ENCODE peak calls at places on chromosomes 7 and 10, in five cellular contexts. N is PC-3, C is colonic mucosa, Y is AG09309, M is HFF-Myc. X is an unnamed sample.

GRCh38 chr7:10973942-10974716 is 457 bp downstream of the PHF14 start:
- DNase-seq in N (peak), C (peak), Y (no peak), M (peak), X (peak)

GRCh38 chr7:44087914-44088838 is 5.8 kb upstream of the POLM start:
- DNase-seq in N (peak), C (peak), Y (peak), M (peak), X (no peak)

GRCh38 chr7:157575777-157576176 is 239.0 kb downstream of the DNAJB6 start:
- DNase-seq in N (no peak), C (no peak), Y (no peak), M (no peak), X (no peak)

GRCh38 chr10:79275431-79275851 is 71.8 kb upstream of the PPIF start:
- DNase-seq in N (no peak), C (no peak), Y (no peak), M (no peak), X (no peak)

GRCh38 chr10:31770307-31770902 is 158.2 kb downstream of the ARHGAP12 start:
- DNase-seq in N (peak), C (peak), Y (no peak), M (no peak), X (no peak)

GRCh38 chr10:71239131-71239915 is 27.0 kb downstream of the UNC5B start:
- DNase-seq in N (no peak), C (no peak), Y (no peak), M (no peak), X (no peak)

GRCh38 chr7:97064972-97065587 is 40.4 kb upstream of the DLX5 start:
- DNase-seq in N (peak), C (no peak), Y (peak), M (peak), X (peak)

GRCh38 chr7:66206116-66206908 is 1.2 kb downstream of the TPST1 start:
- DNase-seq in N (no peak), C (no peak), Y (no peak), M (no peak), X (no peak)

GRCh38 chr7:95718556-95719410 is 53.6 kb upstream of the DYNC1I1 start:
- DNase-seq in N (peak), C (no peak), Y (peak), M (no peak), X (no peak)
- TF ChIP-seq CTCF in N (peak), C (no peak), Y (peak), M (no peak), X (peak)

GRCh38 chr10:63766766-63767505 is 245.7 kb downstream of the REEP3 start:
- DNase-seq in N (no peak), C (no peak), Y (no peak), M (no peak), X (no peak)

GRCh38 chr10:63769367-63769766 is 248.2 kb downstream of the REEP3 start:
- DNase-seq in N (no peak), C (no peak), Y (no peak), M (no peak), X (no peak)

GRCh38 chr10:63770523-63770922 is 249.3 kb downstream of the REEP3 start:
- DNase-seq in N (no peak), C (no peak), Y (no peak), M (no peak), X (no peak)

GRCh38 chr10:63765126-63765525 is 243.9 kb downstream of the REEP3 start:
- DNase-seq in N (peak), C (no peak), Y (no peak), M (no peak), X (no peak)

DNA sequence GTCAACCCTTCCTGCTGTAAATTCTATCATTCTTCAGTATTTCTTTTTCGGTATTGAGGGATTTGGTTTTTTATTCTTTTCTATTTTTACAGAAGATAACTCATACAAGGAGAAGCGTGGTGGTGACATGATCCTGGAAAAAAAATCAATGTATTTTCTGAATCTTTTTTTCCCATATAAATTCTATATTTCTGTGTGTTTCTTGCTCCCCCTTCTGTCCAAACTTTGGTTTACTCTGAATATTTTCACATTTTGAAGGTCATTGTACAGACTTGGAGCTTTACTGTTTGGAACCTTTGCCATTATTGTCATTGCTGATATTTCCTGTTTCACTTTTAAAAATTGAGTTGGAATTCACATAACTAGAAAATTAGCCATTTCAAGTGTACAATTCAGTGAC is 246.3 kb downstream of the REEP3 start:
- DNase-seq in N (peak), C (no peak), Y (no peak), M (no peak), X (no peak)
- TF ChIP-seq CTCF in N (peak), C (peak), Y (peak), M (no peak), X (peak)

DNA sequence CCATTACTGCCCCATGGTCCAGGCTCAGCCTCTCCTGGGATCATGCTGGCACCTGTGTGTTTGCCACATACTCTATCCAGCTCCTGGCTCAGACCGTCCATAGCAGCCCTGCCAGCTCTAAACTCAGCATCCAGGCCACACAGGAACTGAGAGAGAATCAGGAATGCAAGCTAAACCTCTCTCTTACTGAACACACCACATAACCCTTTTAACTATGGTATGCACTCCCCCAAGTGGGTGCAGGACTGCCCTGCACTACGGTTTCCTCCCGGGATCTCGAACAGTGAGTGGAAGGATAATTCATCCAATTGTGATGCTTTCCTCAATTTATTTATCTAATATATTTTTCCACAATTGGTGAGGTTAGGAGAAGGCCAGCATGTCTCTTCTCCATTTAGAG is 17.1 kb upstream of the ZNF800 start:
- DNase-seq in N (no peak), C (no peak), Y (no peak), M (no peak), X (no peak)
- TF ChIP-seq CTCF in N (no peak), C (no peak), Y (peak), M (no peak), X (no peak)

DNA sequence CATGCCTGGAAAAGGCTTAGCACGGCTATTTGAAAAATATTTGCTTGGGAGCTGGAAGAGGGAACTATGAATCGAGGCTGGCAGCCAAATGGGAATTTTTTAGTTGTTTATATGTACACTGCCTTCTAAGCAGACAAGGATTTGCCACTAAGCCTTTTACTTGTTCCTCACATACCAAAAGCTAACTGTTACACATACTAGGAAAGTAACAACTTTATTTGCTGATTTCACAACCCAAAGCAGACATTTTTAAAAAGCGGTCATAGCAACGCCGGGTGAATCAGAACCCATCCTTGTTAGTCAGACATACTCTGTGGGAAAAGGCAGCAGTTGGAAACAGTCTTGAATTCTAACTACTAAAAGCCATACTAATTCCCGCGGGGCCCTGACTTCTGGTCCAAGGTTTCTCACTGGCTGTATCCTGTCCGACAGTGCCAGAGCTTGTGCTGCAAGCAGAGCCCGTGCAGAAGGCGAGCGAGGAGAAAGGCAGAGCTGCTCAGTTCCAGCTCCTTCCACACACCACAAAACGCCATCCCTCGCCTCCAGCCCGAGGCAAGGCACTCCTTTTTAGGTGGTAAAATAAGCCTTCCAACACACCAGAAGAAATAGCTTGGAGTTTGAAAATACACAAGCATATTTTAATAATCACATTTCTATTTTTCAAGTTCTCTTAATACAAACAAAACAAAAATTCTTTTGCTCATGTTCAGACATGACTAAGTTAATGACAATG is 89.2 kb downstream of the RNF216 start:
- DNase-seq in N (peak), C (peak), Y (peak), M (peak), X (no peak)
- TF ChIP-seq CTCF in N (no peak), C (no peak), Y (no peak), M (no peak), X (no peak)

GRCh38 chr7:64183126-64183742 is 23.8 kb upstream of the ZNF735 start:
- DNase-seq in N (no peak), C (no peak), Y (no peak), M (no peak), X (no peak)
- TF ChIP-seq CTCF in N (peak), C (peak), Y (peak), M (peak), X (no peak)

GRCh38 chr10:88152720-88153119 is 289.3 kb downstream of the PTEN start:
- DNase-seq in N (no peak), C (no peak), Y (peak), M (peak), X (no peak)
- TF ChIP-seq CTCF in N (no peak), C (no peak), Y (no peak), M (no peak), X (no peak)

DNA sequence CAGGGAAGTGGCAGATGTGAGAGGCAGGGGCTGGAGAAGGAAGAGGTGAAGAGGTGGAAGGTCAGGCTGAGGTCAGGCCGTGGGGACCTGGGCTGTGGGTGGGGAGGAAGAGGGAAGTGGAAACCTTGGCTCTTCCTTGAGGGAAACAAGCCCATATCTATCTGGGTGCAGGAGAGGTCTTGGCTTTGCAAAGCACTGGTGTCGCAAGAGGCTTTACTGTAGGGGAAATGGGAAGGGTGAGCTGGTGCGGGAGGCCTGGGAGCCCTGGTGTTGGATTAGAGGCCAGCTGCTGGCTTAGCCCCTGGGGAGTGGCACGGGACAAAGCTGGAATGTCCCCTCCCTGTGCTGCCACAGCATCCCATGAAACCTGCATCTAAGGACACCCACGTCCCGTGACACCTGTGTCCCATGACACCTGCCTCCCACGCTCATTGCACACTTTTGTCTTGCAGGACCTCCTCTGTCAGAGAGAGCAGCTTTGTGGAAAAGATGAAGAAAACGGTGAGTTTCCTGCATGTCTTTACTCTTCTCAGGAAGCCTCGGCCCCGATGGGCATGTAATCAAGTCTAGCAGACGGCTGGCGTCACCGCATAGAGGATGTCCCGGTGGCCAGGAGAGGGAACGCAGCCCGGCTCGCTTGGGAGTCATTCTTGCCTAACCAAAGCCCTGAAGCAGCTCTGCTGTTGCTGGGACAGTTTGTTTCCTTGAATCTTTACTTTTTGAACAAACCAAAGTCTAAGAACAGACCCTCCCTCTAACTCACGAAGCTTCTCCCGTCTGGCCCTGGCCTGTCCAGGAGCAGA is 22.2 kb downstream of the TMEM120A start:
- DNase-seq in N (no peak), C (peak), Y (no peak), M (no peak), X (no peak)
- TF ChIP-seq CTCF in N (no peak), C (no peak), Y (no peak), M (no peak), X (peak)

GRCh38 chr10:111108441-111108840 is 31.6 kb downstream of the ADRA2A start:
- DNase-seq in N (no peak), C (no peak), Y (no peak), M (no peak), X (no peak)

GRCh38 chr10:111107846-111108245 is 31.0 kb downstream of the ADRA2A start:
- DNase-seq in N (no peak), C (no peak), Y (no peak), M (no peak), X (no peak)

GRCh38 chr10:111106081-111106480 is 29.3 kb downstream of the ADRA2A start:
- DNase-seq in N (no peak), C (no peak), Y (no peak), M (no peak), X (no peak)

GRCh38 chr10:111104811-111105210 is 28.0 kb downstream of the ADRA2A start:
- DNase-seq in N (no peak), C (no peak), Y (no peak), M (no peak), X (no peak)

DNA sequence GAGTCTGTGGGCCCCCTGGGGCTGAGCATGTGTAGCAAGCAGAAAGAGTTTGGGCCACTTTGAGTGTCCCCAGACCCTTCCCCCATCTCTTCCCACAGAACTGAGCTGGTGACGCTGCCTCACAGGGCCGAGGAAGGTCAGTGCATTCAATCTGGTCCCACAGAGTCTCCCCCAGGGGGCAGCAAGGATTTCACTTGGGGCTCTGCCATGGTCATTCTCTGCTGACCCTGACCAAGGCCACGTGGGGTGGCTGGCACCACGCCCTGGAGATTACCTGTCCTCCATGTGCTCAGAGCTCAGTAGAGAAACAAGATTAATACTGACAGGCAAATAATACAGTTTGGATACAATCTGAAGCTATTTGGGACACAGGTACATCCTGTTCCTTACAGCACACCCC is 30.2 kb downstream of the ADRA2A start:
- DNase-seq in N (no peak), C (no peak), Y (no peak), M (no peak), X (no peak)
- TF ChIP-seq CTCF in N (no peak), C (no peak), Y (no peak), M (no peak), X (no peak)